ENCODE peak calls at places on chromosome 2, in seven cellular contexts. X is GDM1; W is H9; R is M059J; D is effector CD8-positive, alpha-beta T cell; E is A549; T is NCI-H1417. I is an unnamed sample.

GRCh38 chr2:186590538-186591441 is 934 bp downstream of the ITGAV start:
- DNase-seq in W (no peak), D (no peak), E (peak), T (peak), R (peak), X (peak), I (no peak)

GRCh38 chr2:15223887-15224286 is 337.2 kb downstream of the NBAS start:
- DNase-seq in D (no peak), X (no peak), W (no peak), T (no peak), R (peak), E (peak), I (no peak)

GRCh38 chr2:181613241-181613640 is 43.7 kb downstream of the CERKL start:
- DNase-seq in E (no peak), R (no peak), X (no peak), D (no peak), W (no peak), T (no peak), I (no peak)

GRCh38 chr2:10868465-10869314 is 43.0 kb upstream of the KCNF1 start:
- DNase-seq in E (no peak), W (no peak), D (no peak), T (no peak), X (no peak), R (peak), I (no peak)

GRCh38 chr2:9697904-9698303 is 67.1 kb upstream of the YWHAQ start:
- DNase-seq in R (no peak), E (no peak), W (no peak), X (no peak), D (no peak), T (no peak), I (no peak)

GRCh38 chr2:207156451-207157161 is 9.1 kb downstream of the KLF7 start:
- DNase-seq in D (no peak), T (no peak), R (peak), E (no peak), X (no peak), W (no peak), I (no peak)

GRCh38 chr2:181165199-181165868 is 184.9 kb downstream of the UBE2E3 start:
- DNase-seq in X (no peak), D (no peak), W (no peak), T (no peak), E (no peak), R (no peak), I (no peak)

GRCh38 chr2:131572175-131572574 is 44.5 kb downstream of the CCDC74A start:
- DNase-seq in E (no peak), D (no peak), X (no peak), W (no peak), R (no peak), T (no peak), I (no peak)

GRCh38 chr2:71929482-71929772 is 218.2 kb downstream of the CYP26B1 start:
- DNase-seq in E (no peak), D (no peak), R (no peak), W (no peak), T (no peak), X (no peak), I (no peak)

GRCh38 chr2:68943581-68944568 is 8.8 kb downstream of the GKN2 start:
- DNase-seq in T (peak), R (peak), D (peak), W (peak), X (peak), E (peak), I (peak)

GRCh38 chr2:96747061-96747460 is 7.2 kb upstream of the LMAN2L start:
- DNase-seq in E (no peak), R (peak), X (no peak), T (no peak), W (no peak), D (no peak), I (no peak)

GRCh38 chr2:189481071-189481470 is 39.8 kb downstream of the WDR75 start:
- DNase-seq in D (no peak), E (no peak), R (no peak), X (no peak), W (no peak), T (no peak), I (no peak)

GRCh38 chr2:128259585-128259984 is 59.1 kb downstream of the HS6ST1 start:
- DNase-seq in D (no peak), T (no peak), W (no peak), E (no peak), X (no peak), R (no peak), I (no peak)

GRCh38 chr2:61670591-61671503 is 132.7 kb upstream of the XPO1 start:
- DNase-seq in T (no peak), D (no peak), X (no peak), E (peak), R (peak), W (no peak), I (no peak)

GRCh38 chr2:196403471-196403870 is 232.1 kb upstream of the STK17B start:
- DNase-seq in D (no peak), R (peak), T (no peak), E (no peak), W (no peak), X (no peak), I (no peak)